ENCODE peak calls at places on chromosomes 13 and 19, in four cellular contexts. E is AG09309, L is BJ, J is right cardiac atrium. D is an unnamed sample.

GRCh38 chr13:73957889-73958288 is 176.3 kb downstream of the KLF12 start:
- DNase-seq in L (no peak), J (no peak), E (no peak), D (no peak)

GRCh38 chr19:16587031-16588023 is 15.1 kb upstream of the SLC35E1 start:
- DNase-seq in L (no peak), E (no peak), J (peak; percentile 67), D (peak; percentile 81)

GRCh38 chr13:97506511-97506910 is 72.5 kb downstream of the RAP2A start:
- DNase-seq in J (no peak), E (peak; percentile 7), L (no peak), D (peak; percentile 71)

GRCh38 chr13:86445584-86446140 is 646.4 kb upstream of the SLITRK6 start:
- DNase-seq in L (no peak), E (no peak), J (no peak), D (no peak)

GRCh38 chr13:37070956-37071355 is 11.5 kb upstream of the SUPT20H start:
- DNase-seq in L (no peak), E (no peak), J (no peak), D (no peak)

GRCh38 chr13:54733639-54734038 is 1705.0 kb downstream of the OLFM4 start:
- DNase-seq in E (no peak), J (no peak), L (no peak), D (no peak)

GRCh38 chr13:113835461-113836274 is 28.2 kb downstream of the GAS6 start:
- DNase-seq in J (peak; percentile 48), L (peak; percentile 74), E (peak; percentile 71), D (peak; percentile 70)

GRCh38 chr19:20359933-20360720 is 193.1 kb downstream of the ZNF486 start:
- DNase-seq in J (no peak), E (no peak), L (no peak), D (no peak)

GRCh38 chr13:89584058-89584457 is 1763.4 kb upstream of the MIR17HG start:
- DNase-seq in J (no peak), L (no peak), E (no peak), D (no peak)

GRCh38 chr19:15815306-15815705 is at the start of gene OR10H1:
- DNase-seq in L (no peak), J (no peak), E (no peak), D (no peak)

GRCh38 chr13:47121092-47121763 is 224.4 kb upstream of the HTR2A start:
- DNase-seq in E (no peak), L (no peak), J (no peak), D (no peak)

GRCh38 chr13:83153833-83154232 is 728.4 kb downstream of the SLITRK1 start:
- DNase-seq in E (no peak), J (no peak), L (no peak), D (no peak)

GRCh38 chr19:57191141-57192063 is at the start of gene ZNF264:
- DNase-seq in J (peak; percentile 98), L (peak; percentile 36), E (peak; percentile 38), D (peak; percentile 97)

GRCh38 chr19:40923934-40924391 is 41.9 kb upstream of the CYP2A7 start:
- DNase-seq in E (no peak), L (no peak), J (no peak), D (no peak)

GRCh38 chr13:66341038-66341437 is 889.1 kb downstream of the PCDH9 start:
- DNase-seq in E (no peak), J (no peak), L (no peak), D (no peak)

GRCh38 chr19:50975766-50976165 is 6.4 kb upstream of the KLK6 start:
- DNase-seq in L (no peak), E (no peak), J (no peak), D (no peak)

GRCh38 chr13:73025212-73026012 is 33.4 kb upstream of the KLF5 start:
- DNase-seq in L (no peak), E (no peak), J (no peak), D (no peak)

GRCh38 chr13:72521965-72522661 is 205.3 kb downstream of the MZT1 start:
- DNase-seq in L (no peak), J (peak; percentile 51), E (no peak), D (no peak)

GRCh38 chr19:30906871-30907270 is 442.4 kb downstream of the TSHZ3 start:
- DNase-seq in E (no peak), J (no peak), L (no peak), D (no peak)

GRCh38 chr19:52010674-52011073 is 2.7 kb upstream of the ZNF615 start:
- DNase-seq in J (no peak), E (no peak), L (no peak), D (no peak)

GRCh38 chr13:104678161-104678560 is 1611.9 kb upstream of the SLC10A2 start:
- DNase-seq in E (no peak), L (no peak), J (no peak), D (no peak)

GRCh38 chr13:24050292-24050711 is 110.2 kb upstream of the SPATA13 start:
- DNase-seq in E (no peak), J (peak; percentile 79), L (no peak), D (peak; percentile 84)

GRCh38 chr13:25281193-25281936 is 5.9 kb downstream of the MTMR6 start:
- DNase-seq in E (no peak), L (no peak), J (no peak), D (no peak)

GRCh38 chr13:113664751-113665581 is 2.1 kb upstream of the GRK1 start:
- DNase-seq in L (no peak), E (no peak), J (peak; percentile 18), D (peak; percentile 41)

GRCh38 chr19:13492128-13492527 is 14.2 kb downstream of the CACNA1A start:
- DNase-seq in L (peak; percentile 62), J (no peak), E (peak; percentile 75), D (no peak)

GRCh38 chr19:41321600-41322270 is 11.8 kb downstream of the CCDC97 start:
- DNase-seq in E (no peak), J (peak; percentile 77), L (no peak), D (peak; percentile 75)

GRCh38 chr13:45674908-45675307 is 27.2 kb upstream of the CBY2 start:
- DNase-seq in L (peak; percentile 61), E (peak; percentile 87), J (no peak), D (no peak)

GRCh38 chr13:36837354-36838092 is 18.5 kb downstream of the RFXAP start:
- DNase-seq in E (no peak), L (no peak), J (peak; percentile 37), D (no peak)

GRCh38 chr13:49759503-49759902 is 33.0 kb downstream of the KPNA3 start:
- DNase-seq in L (no peak), J (no peak), E (no peak), D (no peak)

GRCh38 chr19:23522431-23522830 is 127.2 kb upstream of the ZNF91 start:
- DNase-seq in J (no peak), E (no peak), L (no peak), D (no peak)

GRCh38 chr19:46718157-46718933 is 1.4 kb upstream of the PRKD2 start:
- DNase-seq in J (peak; percentile 30), L (no peak), E (no peak), D (no peak)

GRCh38 chr19:17329061-17329767 is 5.4 kb downstream of the ANO8 start:
- DNase-seq in E (no peak), L (no peak), J (no peak), D (no peak)

GRCh38 chr19:35792888-35793287 is 17.5 kb downstream of the ARHGAP33 start:
- DNase-seq in J (no peak), L (no peak), E (no peak), D (no peak)
- H3K4me3 ChIP-seq in J (no peak overlapping the region), L (no peak overlapping the region), E (no peak overlapping the region), D (no peak overlapping the region)

DNA sequence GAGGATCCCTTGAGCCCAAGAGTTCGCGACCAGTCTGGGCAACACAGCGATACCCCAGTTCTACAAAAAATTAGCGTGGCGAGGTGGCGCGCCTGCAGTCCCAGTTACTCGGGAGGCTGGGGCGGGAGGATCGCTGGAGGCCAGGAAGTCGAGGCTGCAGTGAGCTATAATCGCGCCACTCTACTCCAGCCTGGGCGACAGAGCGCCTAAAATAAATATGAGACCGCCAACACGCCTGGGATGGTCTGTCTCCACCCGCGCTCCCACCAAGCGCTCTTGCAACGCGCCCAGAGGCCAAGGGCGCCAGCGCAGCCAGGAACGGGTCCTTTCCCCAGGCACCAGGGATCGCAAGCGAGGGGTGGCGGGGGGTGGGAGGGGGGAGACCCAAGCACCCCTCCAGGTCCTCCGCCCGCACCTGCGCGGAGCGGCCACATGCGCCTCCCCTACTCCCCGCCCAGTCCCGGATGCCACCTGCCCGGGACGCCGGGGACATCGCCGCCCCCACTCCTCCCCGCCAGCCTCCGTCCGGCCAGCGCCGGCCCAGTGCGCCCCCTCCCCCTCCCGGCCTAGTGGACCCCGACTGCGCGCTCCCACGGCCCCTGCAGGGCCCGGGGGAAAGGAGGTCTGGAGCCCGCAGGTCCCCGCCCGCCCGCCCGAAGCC is 441 bp downstream of the RHPN2 start:
- DNase-seq in E (no peak), J (peak; percentile 72), L (no peak), D (peak; percentile 89)
- H3K4me3 ChIP-seq in E (peak overlapping the region; percentile 48), J (peak overlapping the region; percentile 99), L (peak overlapping the region; percentile 73), D (peak overlapping the region; percentile 71)

GRCh38 chr19:1304197-1304924 is 18.7 kb downstream of the EFNA2 start:
- DNase-seq in E (no peak), L (no peak), J (peak; percentile 35), D (peak; percentile 69)
- H3K4me3 ChIP-seq in E (no peak overlapping the region), L (no peak overlapping the region), J (no peak overlapping the region), D (no peak overlapping the region)

GRCh38 chr13:110620596-110620995 is 5.3 kb downstream of the NAXD start:
- DNase-seq in E (no peak), J (no peak), L (no peak), D (no peak)
- H3K4me3 ChIP-seq in E (no peak overlapping the region), J (no peak overlapping the region), L (no peak overlapping the region), D (no peak overlapping the region)

GRCh38 chr19:4130635-4131438 is 6.9 kb upstream of the MAP2K2 start:
- DNase-seq in J (no peak), L (peak; percentile 57), E (no peak), D (no peak)
- H3K4me3 ChIP-seq in J (no peak overlapping the region), L (no peak overlapping the region), E (no peak overlapping the region), D (no peak overlapping the region)

DNA sequence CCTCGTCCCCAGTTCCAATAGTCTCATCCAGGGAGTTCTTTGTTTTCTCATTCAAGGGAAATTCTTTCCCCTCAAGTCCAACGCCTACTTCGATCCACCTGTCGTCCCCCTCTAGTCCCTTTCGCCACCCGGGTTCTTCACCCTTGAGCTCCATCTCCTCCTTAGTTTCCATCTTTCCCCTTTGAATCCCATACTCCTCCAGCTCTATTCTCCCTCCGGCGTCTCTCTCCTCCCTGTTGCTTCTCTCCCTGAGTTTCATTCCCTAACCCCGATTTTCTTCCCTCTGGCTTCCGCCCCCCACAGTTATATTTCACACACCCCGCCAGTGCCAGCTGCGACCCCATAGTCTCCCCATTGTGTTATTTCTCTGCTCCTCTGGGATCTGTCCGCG is 628 bp upstream of the SLC17A7 start:
- DNase-seq in J (no peak), L (no peak), E (no peak), D (no peak)
- H3K4me3 ChIP-seq in J (peak overlapping the region; percentile 64), L (no peak overlapping the region), E (no peak overlapping the region), D (no peak overlapping the region)

DNA sequence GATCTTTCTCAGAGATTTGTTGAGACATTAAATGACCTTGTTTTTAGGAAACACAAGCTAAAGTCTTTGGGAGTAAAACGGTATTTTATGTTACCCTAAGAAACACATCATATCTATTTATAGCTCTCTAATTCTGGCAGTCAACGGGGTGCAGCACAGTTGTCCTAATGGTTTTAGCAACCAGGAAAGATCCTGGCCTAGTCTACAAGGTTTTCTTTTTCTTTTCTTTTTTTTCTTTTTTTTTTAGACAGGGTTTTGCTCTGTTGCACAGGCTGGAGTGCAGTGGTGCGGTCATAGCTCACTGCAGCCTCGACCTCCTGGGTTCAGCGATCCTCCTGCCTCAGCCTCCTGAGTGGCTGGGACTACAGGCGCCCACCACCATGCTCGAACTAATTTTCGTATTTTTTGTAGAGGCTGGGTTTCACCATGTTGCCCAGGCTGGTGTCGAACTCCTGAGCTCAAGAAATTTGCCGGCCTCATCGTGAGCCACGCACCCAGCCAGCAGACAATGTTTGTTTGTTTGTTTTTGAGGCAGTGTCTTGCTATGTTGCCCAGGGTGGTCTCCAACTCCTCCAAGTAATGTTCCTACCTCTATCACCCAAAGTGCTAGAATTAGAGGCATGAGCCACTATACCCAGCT is 759 bp upstream of the COX7A1 start:
- DNase-seq in J (peak; percentile 29), E (no peak), L (no peak), D (no peak)
- H3K4me3 ChIP-seq in J (peak overlapping the region; percentile 71), E (peak overlapping the region; percentile 51), L (peak overlapping the region; percentile 46), D (peak overlapping the region; percentile 58)

D was measured in kidney.